ENCODE peak calls at places on chromosomes 7 and 10, in six cellular contexts. A is tibial nerve, E is heart left ventricle, R is GM06990, W is BJ, P is small intestine. J is an unnamed sample.
A peak's percentile ranks its signal among the peaks of the same experiment; 100 is the strongest.

GRCh38 chr7:141225916-141226618 is 152.2 kb downstream of the TMEM178B start:
- DNase-seq in A (no peak), W (no peak), P (no peak), E (no peak), R (peak; percentile 19), J (no peak)

GRCh38 chr7:44368885-44369284 is 43.5 kb upstream of the CAMK2B start:
- DNase-seq in W (no peak), P (no peak), A (no peak), E (no peak), R (no peak), J (no peak)

GRCh38 chr7:78677391-78677790 is 776.1 kb downstream of the MAGI2 start:
- DNase-seq in E (no peak), W (no peak), P (no peak), R (no peak), A (no peak), J (no peak)

GRCh38 chr7:111090834-111091233 is at the start of gene LRRN3:
- DNase-seq in W (no peak), R (no peak), E (peak; percentile 62), A (peak; percentile 6), P (peak; percentile 19), J (peak; percentile 39)

GRCh38 chr7:34596887-34597286 is 61.1 kb upstream of the NPSR1 start:
- DNase-seq in A (no peak), W (no peak), R (no peak), P (no peak), E (no peak), J (no peak)

GRCh38 chr7:107253599-107253998 is 84.8 kb downstream of the HBP1 start:
- DNase-seq in E (no peak), A (no peak), R (no peak), W (no peak), P (no peak), J (no peak)

GRCh38 chr7:128701062-128701785 is 29.1 kb downstream of the GARIN1A start:
- DNase-seq in P (no peak), E (no peak), A (no peak), W (no peak), R (no peak), J (no peak)

GRCh38 chr7:12630615-12630884 is 56.9 kb upstream of the ARL4A start:
- DNase-seq in E (no peak), A (no peak), P (no peak), W (no peak), R (no peak), J (no peak)

GRCh38 chr10:34061846-34062245 is 727.4 kb upstream of the NRP1 start:
- DNase-seq in R (no peak), W (no peak), P (no peak), E (no peak), A (no peak), J (no peak)

GRCh38 chr7:15977663-15978062 is 291.2 kb upstream of the MEOX2 start:
- DNase-seq in A (no peak), E (no peak), W (no peak), P (no peak), R (no peak), J (no peak)

GRCh38 chr10:115844592-115844991 is 428.4 kb downstream of the GFRA1 start:
- DNase-seq in R (no peak), P (no peak), E (no peak), W (no peak), A (no peak), J (no peak)

GRCh38 chr7:120170849-120171248 is 102.1 kb upstream of the KCND2 start:
- DNase-seq in E (no peak), W (no peak), A (no peak), R (no peak), P (no peak), J (no peak)

GRCh38 chr7:128422856-128423255 is 13.1 kb upstream of the IMPDH1 start:
- DNase-seq in E (peak; percentile 75), W (no peak), R (no peak), A (no peak), P (no peak), J (no peak)

GRCh38 chr10:69655124-69655867 is 25.2 kb downstream of the FAM241B start:
- DNase-seq in E (no peak), R (no peak), W (no peak), P (no peak), A (no peak), J (no peak)

DNA sequence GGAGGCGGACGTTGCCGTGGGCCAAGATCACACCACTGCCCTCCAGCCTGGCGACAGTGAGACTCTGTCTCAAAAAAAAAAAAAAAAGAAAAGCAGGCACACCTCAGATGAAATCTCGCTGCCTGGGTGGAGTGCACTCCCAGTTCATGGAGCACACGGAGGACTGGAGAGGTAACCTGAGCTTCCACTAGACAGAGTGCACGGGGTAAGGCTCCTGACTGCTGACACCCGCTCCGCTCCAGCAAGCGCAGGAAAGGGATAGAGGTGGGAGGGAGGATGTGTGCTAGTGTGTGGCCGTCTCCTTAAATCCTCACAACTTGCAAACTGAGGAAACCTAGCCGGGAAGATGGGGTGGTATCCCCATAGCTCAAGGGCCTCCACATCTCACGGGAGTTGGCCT is 50.8 kb downstream of the FAM53B start:
- DNase-seq in P (no peak), A (no peak), R (no peak), W (no peak), E (no peak), J (no peak)
- H3K36me3 ChIP-seq in P (peaks cover 4% of the 10 kb centered on the region), A (no peaks in the 10 kb centered on the region), R (peaks cover 7% of the 10 kb centered on the region), W (peaks cover 5% of the 10 kb centered on the region), E (no peaks in the 10 kb centered on the region), J (no peaks in the 10 kb centered on the region)

GRCh38 chr10:133297504-133297903 is 11.2 kb downstream of the TUBGCP2 start:
- DNase-seq in P (no peak), E (peak; percentile 44), A (no peak), R (no peak), W (no peak), J (peak; percentile 36)

GRCh38 chr10:133292919-133293809 is 15.5 kb downstream of the TUBGCP2 start:
- DNase-seq in P (no peak), E (peak; percentile 58), R (no peak), W (peak; percentile 52), A (no peak), J (peak; percentile 59)

GRCh38 chr10:133295426-133296320 is 13.0 kb downstream of the TUBGCP2 start:
- DNase-seq in A (no peak), P (no peak), E (peak; percentile 50), W (no peak), R (no peak), J (no peak)

GRCh38 chr10:133294189-133294588 is 14.5 kb downstream of the TUBGCP2 start:
- DNase-seq in E (peak; percentile 66), W (no peak), R (no peak), A (no peak), P (no peak), J (peak; percentile 85)

DNA sequence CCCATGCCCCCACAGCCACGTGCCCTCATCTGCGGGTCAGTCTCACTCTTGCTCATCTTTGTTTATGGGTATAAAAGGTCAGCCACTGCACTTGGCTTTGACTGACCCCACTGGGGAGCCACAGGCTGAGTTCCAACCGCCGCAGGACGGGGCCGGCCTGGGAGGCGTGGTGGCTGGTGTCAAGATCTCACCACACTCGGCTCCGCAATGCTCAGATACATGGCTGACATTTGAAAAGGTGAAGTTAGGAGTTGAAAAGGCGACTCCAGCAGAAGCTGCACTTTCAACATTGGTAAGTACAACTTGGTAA is 14.9 kb downstream of the TUBGCP2 start:
- DNase-seq in E (no peak), P (no peak), R (no peak), A (no peak), W (no peak), J (no peak)
- H3K36me3 ChIP-seq in E (peaks cover 21% of the 10 kb centered on the region), P (peaks cover 27% of the 10 kb centered on the region), R (peaks cover 37% of the 10 kb centered on the region), A (peaks cover 48% of the 10 kb centered on the region), W (peaks cover 47% of the 10 kb centered on the region), J (peaks cover 3% of the 10 kb centered on the region)

DNA sequence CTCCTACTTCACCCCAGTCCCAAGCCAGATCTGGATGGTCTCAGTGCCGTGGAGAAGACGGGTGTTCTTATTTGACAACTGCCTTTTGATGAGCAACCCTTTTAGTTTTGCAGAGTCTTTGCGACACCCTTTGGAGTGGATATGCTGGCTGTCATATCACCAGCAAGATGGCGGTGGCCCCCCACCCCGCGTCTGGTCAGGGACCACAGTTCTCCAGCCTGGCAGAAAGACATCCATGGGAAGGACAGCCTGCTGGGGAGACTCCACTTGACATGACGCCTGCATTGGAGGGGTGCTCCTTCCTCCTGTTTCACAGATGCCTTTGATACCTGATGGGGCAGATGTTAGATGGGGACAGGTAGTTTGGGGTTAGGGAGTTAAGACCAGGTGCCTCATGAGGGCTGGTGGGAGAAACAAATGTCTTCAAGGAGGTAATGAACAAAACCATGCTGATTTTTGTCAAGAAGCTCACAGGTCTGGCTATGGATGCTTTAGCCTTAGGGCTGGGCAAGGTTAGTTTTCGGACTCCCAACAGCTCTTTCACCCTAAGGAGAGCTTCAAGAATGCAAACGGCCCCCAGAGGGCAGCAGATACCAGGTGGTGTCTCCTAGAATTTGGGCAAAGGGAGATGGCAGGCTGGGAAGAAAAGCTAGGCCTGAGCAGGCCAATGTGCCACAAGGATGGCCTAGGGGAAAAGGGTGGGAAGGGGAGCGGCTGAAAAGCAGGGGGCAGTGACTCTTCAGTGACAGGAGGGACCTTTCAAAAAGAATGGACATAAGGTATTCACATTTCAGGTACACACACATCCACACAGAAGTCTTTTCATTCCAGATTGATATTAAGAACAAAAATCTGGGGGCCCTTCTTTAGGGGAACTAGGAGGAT is 95.2 kb downstream of the CLEC2L start:
- DNase-seq in R (no peak), A (peak; percentile 49), W (no peak), P (peak; percentile 27), E (no peak), J (no peak)
- H3K36me3 ChIP-seq in R (peaks cover 29% of the 10 kb centered on the region), A (no peaks in the 10 kb centered on the region), W (no peaks in the 10 kb centered on the region), P (peaks cover 18% of the 10 kb centered on the region), E (peaks cover 4% of the 10 kb centered on the region), J (peaks cover 5% of the 10 kb centered on the region)

GRCh38 chr7:148800677-148801076 is 83.4 kb downstream of the EZH2 start:
- DNase-seq in P (no peak), W (no peak), A (no peak), R (no peak), E (no peak), J (no peak)

GRCh38 chr7:148799893-148800545 is 84.1 kb downstream of the EZH2 start:
- DNase-seq in R (no peak), E (no peak), P (no peak), A (no peak), W (no peak), J (no peak)

GRCh38 chr7:148804343-148805234 is 79.5 kb downstream of the EZH2 start:
- DNase-seq in W (no peak), E (no peak), A (no peak), P (no peak), R (no peak), J (no peak)

GRCh38 chr7:148802101-148802493 is 82.0 kb downstream of the EZH2 start:
- DNase-seq in A (no peak), W (no peak), E (no peak), R (no peak), P (no peak), J (no peak)

DNA sequence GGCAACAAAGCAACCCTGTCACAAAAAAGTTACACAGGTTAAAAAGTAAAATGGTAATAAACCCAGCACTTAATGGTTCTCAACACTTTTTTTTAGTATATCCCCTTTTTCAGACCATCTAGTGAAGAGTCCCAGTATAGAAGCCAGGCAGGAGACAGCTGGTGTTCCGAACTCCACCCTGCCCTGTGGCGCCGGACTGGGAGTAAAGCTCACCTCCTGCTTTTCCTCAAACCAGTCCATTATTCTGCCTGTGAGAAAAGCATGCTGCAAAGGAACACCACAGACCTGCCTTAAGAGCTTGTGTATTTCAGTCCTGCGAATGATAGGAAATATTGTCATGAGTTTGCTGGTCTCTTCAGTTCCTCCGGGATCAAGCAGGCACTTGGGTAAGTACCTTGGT is 81.0 kb downstream of the EZH2 start:
- DNase-seq in P (no peak), E (no peak), R (no peak), A (no peak), W (no peak), J (no peak)
- H3K36me3 ChIP-seq in P (peaks cover 10% of the 10 kb centered on the region), E (peaks cover 25% of the 10 kb centered on the region), R (peaks cover 27% of the 10 kb centered on the region), A (peaks cover 28% of the 10 kb centered on the region), W (peaks cover 20% of the 10 kb centered on the region), J (peaks cover 12% of the 10 kb centered on the region)

GRCh38 chr10:132709471-132709951 is 76.4 kb downstream of the NKX6-2 start:
- DNase-seq in P (no peak), R (no peak), A (no peak), E (peak; percentile 60), W (no peak), J (peak; percentile 22)
- H3K36me3 ChIP-seq in P (peaks cover 10% of the 10 kb centered on the region), R (peaks cover 2% of the 10 kb centered on the region), A (no peaks in the 10 kb centered on the region), E (peaks cover 2% of the 10 kb centered on the region), W (peaks cover 22% of the 10 kb centered on the region), J (peaks cover 2% of the 10 kb centered on the region)

J was measured in aorta.